ENCODE peak calls at places on chromosomes 13 and 19, in eight cellular contexts. P is caudate nucleus; B is GM13977; M is stimulated activated CD4-positive, alpha-beta T cell treated with anti-CD3 and anti-CD28 coated beads, Interleukin-2, amount 100 ng/mL, for 48 hours; S is activated CD8-positive, alpha-beta T cell treated with anti-CD3 and anti-CD28 coated beads for 36 hours; T is skeletal muscle cell; X is renal cortical epithelial cell; G is germinal center. H is an unnamed sample.

GRCh38 chr13:99949657-99950413 is 21.7 kb downstream of the ZIC5 start:
- DNase-seq in P (no peak), B (no peak), M (no peak), S (no peak), T (no peak), X (no peak), G (no peak), H (no peak)

GRCh38 chr19:46076951-46077814 is 36.4 kb upstream of the IGFL4 start:
- DNase-seq in P (peak), B (peak), M (peak), S (peak), T (peak), X (peak), G (peak), H (peak)

GRCh38 chr19:15072930-15073647 is 8.9 kb upstream of the OR1I1 start:
- DNase-seq in P (no peak), B (no peak), M (no peak), S (peak), T (no peak), X (peak), G (no peak), H (no peak)

GRCh38 chr13:110239280-110240120 is 67.5 kb downstream of the COL4A1 start:
- DNase-seq in P (no peak), B (no peak), M (no peak), S (no peak), T (no peak), X (no peak), G (no peak), H (no peak)

GRCh38 chr13:75136151-75136550 is 345.8 kb downstream of the TBC1D4 start:
- DNase-seq in P (no peak), B (no peak), M (no peak), S (no peak), T (no peak), X (no peak), G (no peak), H (no peak)

GRCh38 chr19:38900816-38901215 is 1.0 kb downstream of the NFKBIB start:
- DNase-seq in P (no peak), B (no peak), M (no peak), S (no peak), T (no peak), X (no peak), G (no peak), H (no peak)

GRCh38 chr13:108176685-108177274 is 38.6 kb downstream of the LIG4 start:
- DNase-seq in P (no peak), B (peak), M (peak), S (peak), T (no peak), X (peak), G (peak), H (peak)

GRCh38 chr13:62357887-62358645 is 942.4 kb upstream of the PCDH20 start:
- DNase-seq in P (no peak), B (peak), M (no peak), S (no peak), T (peak), X (peak), G (no peak), H (peak)

GRCh38 chr19:772730-773436 is 22.0 kb downstream of the MISP start:
- DNase-seq in P (no peak), B (no peak), M (no peak), S (no peak), T (no peak), X (peak), G (no peak), H (no peak)

GRCh38 chr13:27789495-27790303 is 2.6 kb upstream of the GSX1 start:
- DNase-seq in P (no peak), B (no peak), M (no peak), S (peak), T (no peak), X (no peak), G (peak), H (peak)

GRCh38 chr19:30160996-30161655 is 211.1 kb upstream of the ZNF536 start:
- DNase-seq in P (no peak), B (no peak), M (no peak), S (no peak), T (no peak), X (no peak), G (no peak), H (no peak)

GRCh38 chr13:83538636-83539035 is 343.6 kb downstream of the SLITRK1 start:
- DNase-seq in P (no peak), B (no peak), M (no peak), S (no peak), T (no peak), X (no peak), G (no peak), H (no peak)

GRCh38 chr13:83879431-83880171 is 2.7 kb downstream of the SLITRK1 start:
- DNase-seq in P (peak), B (no peak), M (no peak), S (no peak), T (no peak), X (no peak), G (no peak), H (no peak)

GRCh38 chr13:50729177-50729576 is 114.3 kb downstream of the DLEU7 start:
- DNase-seq in P (no peak), B (no peak), M (no peak), S (no peak), T (no peak), X (no peak), G (no peak), H (no peak)

GRCh38 chr13:33615436-33615835 is 202.5 kb upstream of the RFC3 start:
- DNase-seq in P (no peak), B (no peak), M (no peak), S (no peak), T (no peak), X (no peak), G (no peak), H (no peak)

GRCh38 chr13:93146584-93147292 is 79.9 kb upstream of the GPC6 start:
- DNase-seq in P (no peak), B (no peak), M (no peak), S (no peak), T (peak), X (peak), G (no peak), H (no peak)

GRCh38 chr13:110779046-110779445 is 65.5 kb downstream of the ING1 start:
- DNase-seq in P (no peak), B (no peak), M (no peak), S (no peak), T (no peak), X (no peak), G (no peak), H (no peak)

GRCh38 chr19:19171821-19172532 is 1.9 kb upstream of the MEF2B start:
- DNase-seq in P (no peak), B (peak), M (no peak), S (no peak), T (peak), X (no peak), G (peak), H (no peak)

GRCh38 chr19:5536337-5536894 is 31.3 kb downstream of the TINCR start:
- DNase-seq in P (peak), B (no peak), M (no peak), S (no peak), T (no peak), X (peak), G (no peak), H (peak)

H was measured in neural crest cell.